ENCODE peak calls at places on chromosomes 5 and 9, in five cellular contexts. Y is brain microvascular endothelial cell, Q is GM20000, C is OCI-LY7, A is PC-9. K is an unnamed sample.

GRCh38 chr9:93207326-93207814 is 23.4 kb downstream of the WNK2 start:
- DNase-seq in Y (peak), Q (no peak), C (no peak), A (no peak), K (no peak)

GRCh38 chr9:16328349-16328748 is 542.1 kb downstream of the BNC2 start:
- DNase-seq in Y (no peak), Q (no peak), C (no peak), A (no peak), K (no peak)

GRCh38 chr5:159660401-159660800 is 255.9 kb upstream of the ADRA1B start:
- DNase-seq in Y (no peak), Q (no peak), C (no peak), A (peak), K (no peak)

GRCh38 chr5:177382423-177383029 is 1.7 kb upstream of the SLC34A1 start:
- DNase-seq in Y (no peak), Q (no peak), C (peak), A (no peak), K (no peak)

GRCh38 chr5:149113669-149114068 is 27.6 kb upstream of the ABLIM3 start:
- DNase-seq in Y (no peak), Q (no peak), C (no peak), A (peak), K (no peak)

GRCh38 chr9:16671591-16672137 is 198.8 kb downstream of the BNC2 start:
- DNase-seq in Y (peak), Q (no peak), C (no peak), A (peak), K (no peak)

GRCh38 chr5:29089591-29090141 is 2051.3 kb upstream of the CDH9 start:
- DNase-seq in Y (no peak), Q (no peak), C (no peak), A (no peak), K (no peak)

GRCh38 chr5:129771058-129771838 is 23.4 kb downstream of the MINAR2 start:
- DNase-seq in Y (peak), Q (peak), C (peak), A (no peak), K (peak)

GRCh38 chr9:27853529-27853928 is 280.2 kb upstream of the C9orf72 start:
- DNase-seq in Y (no peak), Q (no peak), C (no peak), A (no peak), K (no peak)

GRCh38 chr5:9034671-9035070 is 511.2 kb downstream of the SEMA5A start:
- DNase-seq in Y (peak), Q (no peak), C (no peak), A (no peak), K (no peak)

GRCh38 chr5:162657076-162657475 is 589.5 kb downstream of the GABRG2 start:
- DNase-seq in Y (no peak), Q (no peak), C (no peak), A (no peak), K (no peak)

GRCh38 chr9:132744881-132745761 is 74.9 kb downstream of the GTF3C4 start:
- DNase-seq in Y (no peak), Q (no peak), C (no peak), A (no peak), K (no peak)

GRCh38 chr5:9209846-9210547 is 335.9 kb downstream of the SEMA5A start:
- DNase-seq in Y (no peak), Q (no peak), C (no peak), A (no peak), K (no peak)

GRCh38 chr9:95128177-95128524 is 189.4 kb downstream of the FANCC start:
- DNase-seq in Y (no peak), Q (no peak), C (no peak), A (no peak), K (no peak)

GRCh38 chr9:77708416-77708815 is 60.3 kb upstream of the GNA14 start:
- DNase-seq in Y (peak), Q (no peak), C (no peak), A (no peak), K (no peak)

GRCh38 chr5:146860213-146860891 is 18.2 kb downstream of the PPP2R2B start:
- DNase-seq in Y (no peak), Q (no peak), C (no peak), A (peak), K (no peak)

GRCh38 chr5:80864706-80865435 is 95.3 kb upstream of the RASGRF2 start:
- DNase-seq in Y (no peak), Q (peak), C (no peak), A (no peak), K (no peak)

GRCh38 chr9:257957-258356 is 43.3 kb downstream of the DOCK8 start:
- DNase-seq in Y (no peak), Q (no peak), C (no peak), A (peak), K (no peak)

GRCh38 chr5:85049020-85049419 is 664.3 kb upstream of the EDIL3 start:
- DNase-seq in Y (peak), Q (no peak), C (no peak), A (no peak), K (no peak)
- TF ChIP-seq CTCF in Y (peak), Q (no peak), C (peak), A (peak), K (peak)

GRCh38 chr9:130289711-130290241 is 24.2 kb downstream of the HMCN2 start:
- DNase-seq in Y (no peak), Q (no peak), C (no peak), A (no peak), K (no peak)

GRCh38 chr9:130290353-130291181 is 25.0 kb downstream of the HMCN2 start:
- DNase-seq in Y (no peak), Q (no peak), C (no peak), A (no peak), K (no peak)

GRCh38 chr9:130288393-130288792 is 22.8 kb downstream of the HMCN2 start:
- DNase-seq in Y (no peak), Q (no peak), C (no peak), A (no peak), K (no peak)

GRCh38 chr9:130287736-130288135 is 22.2 kb downstream of the HMCN2 start:
- DNase-seq in Y (no peak), Q (no peak), C (no peak), A (no peak), K (no peak)

GRCh38 chr9:130288926-130289705 is 23.6 kb downstream of the HMCN2 start:
- DNase-seq in Y (no peak), Q (no peak), C (no peak), A (no peak), K (no peak)
- TF ChIP-seq CTCF in Y (no peak), Q (no peak), C (no peak), A (no peak), K (no peak)

DNA sequence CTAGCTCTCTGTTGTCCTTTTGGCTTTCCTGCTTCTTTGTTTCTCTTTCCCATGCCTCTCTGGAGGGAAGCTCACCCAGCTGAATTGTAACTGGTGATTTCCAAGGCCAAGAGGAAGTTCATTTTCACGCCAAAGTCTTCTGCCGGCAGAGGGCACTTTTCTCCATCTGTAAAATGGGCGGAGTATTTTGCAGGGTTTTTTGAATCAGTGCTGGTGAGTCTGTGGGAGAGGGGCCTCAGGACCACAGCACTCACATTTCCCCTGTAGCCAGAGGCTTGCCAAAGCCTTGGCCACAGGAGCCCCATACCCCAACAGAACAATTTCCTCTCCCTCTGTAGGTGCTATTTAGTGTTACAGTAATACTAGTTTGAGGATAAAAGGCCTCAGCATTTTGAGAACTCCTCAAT is 42.3 kb upstream of the MATR3 start:
- DNase-seq in Y (no peak), Q (peak), C (peak), A (no peak), K (no peak)
- TF ChIP-seq CTCF in Y (peak), Q (peak), C (peak), A (no peak), K (no peak)

GRCh38 chr5:10867408-10868303 is 106.6 kb upstream of the DAP start:
- DNase-seq in Y (no peak), Q (no peak), C (no peak), A (no peak), K (no peak)

GRCh38 chr5:10863763-10864383 is 102.8 kb upstream of the DAP start:
- DNase-seq in Y (peak), Q (peak), C (peak), A (no peak), K (peak)

GRCh38 chr5:10866913-10867312 is 105.9 kb upstream of the DAP start:
- DNase-seq in Y (no peak), Q (no peak), C (no peak), A (no peak), K (no peak)
- TF ChIP-seq CTCF in Y (peak), Q (no peak), C (peak), A (peak), K (no peak)

GRCh38 chr5:7078901-7079300 is 317.0 kb upstream of the ADCY2 start:
- DNase-seq in Y (no peak), Q (no peak), C (peak), A (no peak), K (peak)
- TF ChIP-seq CTCF in Y (no peak), Q (no peak), C (peak), A (peak), K (peak)

GRCh38 chr5:13990896-13991295 is 46.4 kb upstream of the DNAH5 start:
- DNase-seq in Y (no peak), Q (no peak), C (no peak), A (no peak), K (no peak)

GRCh38 chr5:13989832-13990231 is 45.3 kb upstream of the DNAH5 start:
- DNase-seq in Y (no peak), Q (no peak), C (no peak), A (no peak), K (no peak)

GRCh38 chr5:13987843-13988464 is 43.5 kb upstream of the DNAH5 start:
- DNase-seq in Y (peak), Q (peak), C (peak), A (peak), K (peak)

GRCh38 chr5:13991365-13991764 is 46.9 kb upstream of the DNAH5 start:
- DNase-seq in Y (no peak), Q (no peak), C (no peak), A (no peak), K (no peak)

GRCh38 chr5:13985736-13986418 is 41.4 kb upstream of the DNAH5 start:
- DNase-seq in Y (peak), Q (no peak), C (no peak), A (peak), K (no peak)
- TF ChIP-seq CTCF in Y (no peak), Q (no peak), C (no peak), A (no peak), K (no peak)